ENCODE peak calls at places on chromosomes 16 and 17, in seven cellular contexts. X is HTR-8/SVneo; S is NCI-H1092; E is GM20000; T is HuH-7; O is omental fat pad; Z is stimulated activated CD8-positive, alpha-beta memory T cell treated with anti-CD3 and anti-CD28 coated beads, Interleukin-4, amount 100 ng/mL, for 24 hours. Q is an unnamed sample.
A peak's percentile ranks its signal among the peaks of the same experiment; 100 is the strongest.

GRCh38 chr17:40686192-40686591 is 17.4 kb downstream of the KRT24 start:
- DNase-seq in X (no peak), S (no peak), E (no peak), T (no peak), O (no peak), Z (no peak), Q (no peak)

GRCh38 chr16:20610192-20610891 is 34.2 kb upstream of the ACSM2B start:
- DNase-seq in X (no peak), S (peak; percentile 97), E (no peak), T (no peak), O (no peak), Z (no peak), Q (no peak)

GRCh38 chr17:6796887-6797490 is 21.0 kb downstream of the FBXO39 start:
- DNase-seq in X (no peak), S (no peak), E (no peak), T (no peak), O (no peak), Z (no peak), Q (no peak)

GRCh38 chr17:9755083-9755482 is 36.3 kb downstream of the DHRS7C start:
- DNase-seq in X (no peak), S (no peak), E (no peak), T (no peak), O (no peak), Z (no peak), Q (no peak)

GRCh38 chr17:21278304-21279197 is 6.0 kb upstream of the MAP2K3 start:
- DNase-seq in X (no peak), S (no peak), E (no peak), T (no peak), O (no peak), Z (no peak), Q (no peak)

GRCh38 chr17:28928061-28928460 is 23.3 kb downstream of the PHF12 start:
- DNase-seq in X (no peak), S (no peak), E (no peak), T (no peak), O (no peak), Z (no peak), Q (no peak)

GRCh38 chr16:8752706-8753105 is 44.7 kb downstream of the TMEM186 start:
- DNase-seq in X (no peak), S (no peak), E (no peak), T (no peak), O (no peak), Z (no peak), Q (no peak)

GRCh38 chr17:62093188-62094155 is 28.4 kb upstream of the MED13 start:
- DNase-seq in X (peak; percentile 59), S (no peak), E (peak; percentile 72), T (no peak), O (no peak), Z (no peak), Q (no peak)

GRCh38 chr16:1407749-1408148 is 6.8 kb downstream of the UNKL start:
- DNase-seq in X (no peak), S (no peak), E (no peak), T (no peak), O (no peak), Z (no peak), Q (no peak)

Q was measured in Caco-2.